ENCODE peak calls at places on chromosomes 7 and 10, in four cellular contexts. S is left lung, J is sigmoid colon, V is pancreas. H is an unnamed sample.

GRCh38 chr10:672139-672538 is 17.3 kb downstream of the DIP2C start:
- DNase-seq in J (no peak), S (no peak), V (no peak), H (no peak)

GRCh38 chr7:113705439-113705838 is 213.4 kb downstream of the PPP1R3A start:
- DNase-seq in V (no peak), S (no peak), J (no peak), H (no peak)

GRCh38 chr7:66921918-66922486 is 977 bp downstream of the TMEM248 start:
- DNase-seq in S (no peak), V (no peak), J (no peak), H (peak)

GRCh38 chr10:97960269-97960869 is 70.1 kb downstream of the CRTAC1 start:
- DNase-seq in V (no peak), J (no peak), S (no peak), H (no peak)

GRCh38 chr10:73774637-73775036 is 7.2 kb upstream of the CHCHD1 start:
- DNase-seq in J (no peak), S (no peak), V (no peak), H (no peak)

GRCh38 chr10:109912335-109913282 is 10.7 kb downstream of the XPNPEP1 start:
- DNase-seq in S (no peak), J (no peak), V (no peak), H (no peak)

GRCh38 chr10:33822774-33823173 is 488.3 kb upstream of the NRP1 start:
- DNase-seq in V (no peak), J (no peak), S (no peak), H (no peak)

GRCh38 chr10:96287392-96288105 is 16.2 kb upstream of the BLNK start:
- DNase-seq in V (no peak), J (no peak), S (no peak), H (no peak)

GRCh38 chr7:66894463-66895080 is 26.5 kb upstream of the TMEM248 start:
- DNase-seq in J (no peak), V (no peak), S (no peak), H (peak)

GRCh38 chr7:67484244-67484751 is 487.7 kb downstream of the TYW1 start:
- DNase-seq in S (no peak), J (peak), V (peak), H (peak)

GRCh38 chr10:133030791-133031190 is 56.9 kb upstream of the ADGRA1 start:
- DNase-seq in S (peak), V (no peak), J (no peak), H (no peak)

GRCh38 chr10:3426190-3426845 is 253.7 kb upstream of the PITRM1 start:
- DNase-seq in V (no peak), S (no peak), J (no peak), H (peak)

GRCh38 chr7:99829520-99830160 is 1.8 kb downstream of the CYP3A43 start:
- DNase-seq in V (no peak), J (no peak), S (no peak), H (no peak)

GRCh38 chr7:36747969-36748574 is 23.8 kb upstream of the AOAH start:
- DNase-seq in V (no peak), S (no peak), J (no peak), H (no peak)

GRCh38 chr10:25080880-25081581 is 64.6 kb downstream of the THNSL1 start:
- DNase-seq in V (peak), J (peak), S (no peak), H (peak)

GRCh38 chr7:79420464-79420863 is 33.0 kb downstream of the MAGI2 start:
- DNase-seq in V (no peak), J (no peak), S (no peak), H (peak)

GRCh38 chr10:79380918-79381775 is 33.9 kb downstream of the PPIF start:
- DNase-seq in V (peak), S (no peak), J (peak), H (peak)

GRCh38 chr7:6530626-6531491 is 20.4 kb downstream of the GRID2IP start:
- DNase-seq in J (no peak), S (no peak), V (no peak), H (peak)

GRCh38 chr7:139648941-139649425 is 125.5 kb downstream of the CLEC2L start:
- DNase-seq in S (peak), V (no peak), J (no peak), H (no peak)

GRCh38 chr7:91243591-91244368 is 20.5 kb upstream of the FZD1 start:
- DNase-seq in V (no peak), J (no peak), S (no peak), H (no peak)

GRCh38 chr10:77175631-77176222 is 461.9 kb downstream of the KCNMA1 start:
- DNase-seq in V (no peak), J (no peak), S (no peak), H (no peak)

GRCh38 chr10:28975891-28976471 is 298.7 kb downstream of the BAMBI start:
- DNase-seq in J (no peak), V (no peak), S (no peak), H (peak)

GRCh38 chr10:102678842-102679289 is 34.6 kb downstream of the TRIM8 start:
- DNase-seq in S (peak), V (peak), J (peak), H (peak)

GRCh38 chr10:72261323-72262018 is 12.3 kb upstream of the DDIT4 start:
- DNase-seq in V (no peak), S (no peak), J (no peak), H (no peak)

GRCh38 chr10:98446121-98446655 is 547 bp downstream of the HPS1 start:
- DNase-seq in V (peak), J (peak), S (peak), H (peak)

GRCh38 chr7:130989006-130989795 is 255.2 kb upstream of the KLF14 start:
- DNase-seq in J (no peak), V (no peak), S (no peak), H (no peak)

GRCh38 chr7:30424536-30424935 is 54.0 kb downstream of the NOD1 start:
- DNase-seq in S (no peak), J (no peak), V (no peak), H (no peak)

GRCh38 chr10:598415-599170 is 90.9 kb downstream of the DIP2C start:
- DNase-seq in J (no peak), V (no peak), S (peak), H (peak)

GRCh38 chr7:7190142-7190541 is 7.8 kb downstream of the C1GALT1 start:
- DNase-seq in V (no peak), S (no peak), J (no peak), H (peak)

GRCh38 chr7:148299877-148300276 is 290.7 kb upstream of the C7orf33 start:
- DNase-seq in S (no peak), V (no peak), J (no peak), H (no peak)

GRCh38 chr7:116434820-116435341 is 64.7 kb upstream of the CAV2 start:
- DNase-seq in S (no peak), J (no peak), V (no peak), H (peak)

GRCh38 chr7:100726998-100727761 is 6.2 kb upstream of the ZAN start:
- DNase-seq in J (peak), S (no peak), V (no peak), H (peak)

GRCh38 chr10:73044378-73045285 is 52.0 kb downstream of the P4HA1 start:
- DNase-seq in J (no peak), S (no peak), V (no peak), H (peak)

GRCh38 chr10:49113741-49114141 is 1.6 kb downstream of the VSTM4 start:
- DNase-seq in V (no peak), S (no peak), J (no peak), H (peak)

GRCh38 chr10:75220258-75220657 is 9.7 kb downstream of the VDAC2 start:
- DNase-seq in S (no peak), V (peak), J (peak), H (no peak)

GRCh38 chr10:75226656-75227055 is 9.1 kb downstream of the COMTD1 start:
- DNase-seq in V (no peak), S (no peak), J (peak), H (no peak)

GRCh38 chr10:75228278-75228677 is 7.5 kb downstream of the COMTD1 start:
- DNase-seq in S (no peak), J (peak), V (no peak), H (no peak)

GRCh38 chr10:75226055-75226454 is 9.7 kb downstream of the COMTD1 start:
- DNase-seq in J (no peak), S (no peak), V (no peak), H (no peak)

DNA sequence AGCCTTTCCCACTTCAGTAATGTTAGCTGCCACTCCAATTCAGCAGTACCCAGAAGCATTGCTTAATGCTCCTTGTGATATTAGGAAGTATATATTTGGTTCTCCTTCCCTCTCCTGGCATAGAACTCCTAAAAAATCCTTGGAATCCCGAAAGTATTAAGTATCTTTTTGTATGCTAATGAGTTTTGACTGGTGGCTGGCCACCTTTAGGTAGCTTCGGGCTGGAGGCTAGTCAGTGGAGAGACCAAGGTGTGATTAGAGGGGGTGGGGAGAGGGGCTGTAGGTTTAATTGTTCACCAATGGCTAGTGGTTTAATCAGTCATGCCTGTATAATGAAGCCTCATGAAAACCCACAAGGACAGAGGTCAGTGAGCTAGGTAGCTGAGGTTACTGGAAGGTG is 12.2 kb downstream of the COMTD1 start:
- DNase-seq in S (no peak), V (no peak), J (peak), H (no peak)
- H3K27ac ChIP-seq in S (peak), V (no peak), J (peak), H (peak)

GRCh38 chr10:121154310-121154709 is 303.1 kb downstream of the WDR11 start:
- DNase-seq in S (no peak), V (no peak), J (no peak), H (no peak)
- H3K27ac ChIP-seq in S (no peak), V (no peak), J (no peak), H (no peak)

GRCh38 chr7:5421626-5422323 is 1.9 kb downstream of the TNRC18 start:
- DNase-seq in J (peak), S (peak), V (peak), H (peak)

GRCh38 chr7:5423272-5423843 is at the start of gene TNRC18:
- DNase-seq in V (peak), S (peak), J (peak), H (peak)

GRCh38 chr7:5423844-5424688 is 432 bp upstream of the TNRC18 start:
- DNase-seq in V (peak), J (peak), S (peak), H (peak)

GRCh38 chr7:5420841-5421625 is 2.6 kb downstream of the TNRC18 start:
- DNase-seq in S (peak), V (peak), J (no peak), H (peak)

DNA sequence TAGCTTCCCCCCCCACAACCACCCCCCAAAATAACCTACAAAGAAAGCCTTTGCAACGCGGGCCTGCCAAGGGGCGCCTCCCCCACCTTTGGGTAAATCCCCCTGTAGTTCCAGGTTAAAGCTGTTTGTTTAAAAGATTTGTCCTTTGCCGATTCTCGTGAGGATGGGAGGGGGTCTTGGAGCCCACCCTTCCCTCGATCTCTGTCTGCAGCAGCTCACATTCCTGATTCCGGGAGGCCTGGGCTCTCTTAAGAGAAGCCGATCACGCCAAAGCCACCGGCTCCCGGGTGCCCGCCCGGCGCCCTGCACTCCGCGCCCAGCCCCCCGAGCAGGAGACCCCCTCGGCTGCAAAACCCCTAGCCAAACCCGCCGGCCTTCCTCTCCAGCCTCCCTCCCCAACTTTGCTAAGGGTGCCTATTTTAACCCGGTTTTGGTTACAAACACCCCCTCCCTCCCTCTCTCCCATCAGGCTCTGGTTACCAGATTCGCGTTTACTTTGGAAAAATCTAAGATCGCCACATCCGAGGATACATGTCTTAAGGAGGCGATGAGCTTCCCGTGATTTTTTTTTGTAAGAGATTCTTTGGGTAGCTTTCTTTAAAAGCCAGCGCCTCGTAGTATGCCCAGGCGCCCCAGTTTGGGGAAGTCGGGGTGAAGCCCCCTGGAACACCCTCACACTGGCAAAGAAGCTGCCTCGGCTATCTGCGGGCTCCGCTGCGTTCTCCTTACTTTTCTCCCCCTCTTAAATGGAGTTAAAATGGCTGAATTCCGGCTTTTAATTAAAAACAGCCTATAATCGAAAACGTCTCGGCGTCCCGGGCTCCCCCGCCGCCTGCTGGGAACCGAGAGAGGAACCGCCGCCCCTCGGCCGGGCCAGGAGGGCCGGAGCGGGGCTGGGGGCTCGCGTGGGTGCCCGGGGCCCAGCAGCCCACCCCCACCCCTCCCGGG is 1.0 kb downstream of the TNRC18 start:
- DNase-seq in J (no peak), V (peak), S (peak), H (peak)
- H3K27ac ChIP-seq in J (peak), V (peak), S (peak), H (peak)

GRCh38 chr10:83647519-83647918 is 491.8 kb upstream of the GHITM start:
- DNase-seq in V (no peak), S (no peak), J (no peak), H (no peak)

DNA sequence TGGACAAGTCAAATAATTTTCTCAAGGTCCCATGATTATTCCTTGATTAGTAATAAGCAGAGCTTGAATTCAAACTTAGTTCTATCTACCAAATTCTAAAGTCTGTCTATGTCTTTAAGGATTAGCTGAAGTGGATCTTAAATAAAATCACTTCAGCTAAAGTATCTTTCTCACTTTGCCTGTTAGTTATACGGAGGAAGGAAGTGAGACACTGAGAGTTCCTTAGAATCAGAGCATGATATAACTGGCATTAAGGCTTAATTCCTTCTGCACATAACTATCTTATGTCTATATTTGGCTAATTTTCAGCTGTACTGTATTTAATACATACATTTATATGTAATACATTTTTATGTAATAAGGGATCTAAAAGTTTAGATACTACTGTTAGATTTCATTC is 491.1 kb upstream of the GHITM start:
- DNase-seq in J (no peak), V (no peak), S (no peak), H (no peak)
- H3K27ac ChIP-seq in J (no peak), V (no peak), S (no peak), H (no peak)

GRCh38 chr10:14560274-14560673 is 214.4 kb downstream of the FAM107B start:
- DNase-seq in V (no peak), S (peak), J (no peak), H (peak)
- H3K27ac ChIP-seq in V (no peak), S (peak), J (no peak), H (no peak)

DNA sequence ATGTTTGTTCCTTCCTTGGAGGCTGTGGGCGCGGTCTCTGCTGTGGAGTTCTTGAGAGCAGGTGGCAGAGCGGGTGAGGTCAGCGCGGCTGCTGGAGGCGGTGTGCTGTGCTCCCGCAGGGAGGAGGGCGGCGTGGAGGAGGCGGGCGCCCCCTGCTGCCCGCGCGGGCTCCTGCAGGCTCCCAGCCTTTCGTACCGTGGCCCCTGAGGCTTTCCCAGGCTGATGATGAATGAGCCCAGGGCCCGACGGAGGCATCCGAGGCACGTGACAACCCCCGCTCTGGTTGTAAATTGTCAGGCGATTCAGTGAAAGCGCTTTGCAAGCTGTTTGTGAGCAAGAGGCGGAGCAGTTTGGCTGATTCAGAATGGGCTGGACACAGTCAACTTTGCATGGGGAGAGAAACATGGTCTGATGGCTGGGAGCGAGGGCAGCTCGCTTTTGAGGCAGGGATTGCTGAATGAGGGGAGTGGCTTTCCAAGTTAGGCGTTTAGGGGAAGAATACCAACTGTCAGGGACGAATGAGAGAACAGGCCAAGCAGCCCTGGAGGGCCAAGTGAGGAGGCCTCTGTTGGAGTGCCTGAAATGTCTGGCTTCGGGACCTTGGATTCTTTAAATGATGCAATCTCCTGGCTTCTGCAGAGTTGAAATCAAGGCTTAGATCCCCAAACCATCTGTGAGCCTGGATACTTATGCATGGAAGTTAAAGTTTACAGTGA is 46.6 kb downstream of the CDHR3 start:
- DNase-seq in V (peak), J (peak), S (peak), H (peak)
- H3K27ac ChIP-seq in V (no peak), J (peak), S (no peak), H (peak)

GRCh38 chr7:5469375-5470166 is 45.9 kb upstream of the TNRC18 start:
- DNase-seq in J (no peak), S (no peak), V (no peak), H (peak)
- H3K27ac ChIP-seq in J (no peak), S (no peak), V (no peak), H (no peak)

DNA sequence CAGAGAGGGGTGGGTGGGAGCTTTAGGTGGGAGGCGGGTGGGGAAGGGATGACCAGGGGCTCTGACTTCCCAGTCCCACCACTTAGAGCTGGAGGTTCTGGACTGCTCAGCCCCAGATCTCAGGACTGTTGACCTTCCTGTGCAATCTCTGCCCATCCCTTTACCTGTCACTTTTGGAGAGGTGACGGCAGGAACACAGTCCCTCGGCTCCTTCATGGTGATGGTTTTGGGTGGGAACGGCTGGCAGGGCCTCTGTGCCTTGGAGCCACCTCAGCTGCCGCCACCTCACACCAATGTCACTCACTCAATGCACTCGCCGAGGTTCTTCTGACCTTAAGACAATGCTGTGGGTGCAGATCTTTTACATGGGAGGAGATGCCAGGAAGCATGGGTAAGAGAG is 49.0 kb downstream of the TMEM270 start:
- DNase-seq in S (peak), J (peak), V (peak), H (no peak)
- H3K27ac ChIP-seq in S (no peak), J (no peak), V (no peak), H (no peak)

DNA sequence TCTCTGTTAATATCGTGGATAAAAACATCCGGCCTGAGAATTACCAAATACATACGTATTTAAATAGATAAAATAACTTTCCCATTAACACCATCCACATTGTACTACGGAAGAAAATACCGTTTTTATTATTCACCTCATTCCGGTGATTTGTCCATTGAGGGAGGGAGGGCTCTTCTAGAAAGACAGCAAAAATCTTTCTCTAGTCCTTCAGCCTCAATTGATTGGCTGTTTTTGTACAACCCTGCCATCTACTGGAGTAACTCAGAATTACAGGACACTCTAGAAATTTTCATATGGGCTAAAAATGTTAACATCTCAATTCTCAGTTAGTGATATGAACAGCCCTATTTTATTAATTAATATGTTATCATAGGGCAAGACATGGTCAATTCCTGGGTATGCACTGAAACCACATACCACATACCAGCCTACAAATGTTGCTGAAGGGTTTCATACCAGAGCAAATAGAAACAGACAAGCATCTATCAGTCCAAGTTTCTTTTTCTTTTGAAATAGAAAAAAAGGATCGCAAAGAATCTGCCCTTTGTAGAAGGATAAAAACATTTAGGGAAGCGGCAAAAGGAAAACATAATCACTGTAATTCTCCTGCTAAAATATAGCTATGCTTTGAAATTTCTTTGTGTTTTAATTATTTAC is 55.8 kb upstream of the CDCA7L start:
- DNase-seq in J (no peak), V (no peak), S (no peak), H (peak)
- H3K27ac ChIP-seq in J (peak), V (no peak), S (no peak), H (peak)

H was measured in osteoblast.